ENCODE peak calls at places on chromosomes 2 and 18, in seven cellular contexts. One of them, this sample, is unnamed.

GRCh38 chr18:69885841-69886531 is 61.7 kb downstream of the CD226 start:
- DNase-seq in MCF 10A: no peak
- DNase-seq in CD4-positive, alpha-beta T cell: no peak
- DNase-seq in endothelial cell: no peak
- DNase-seq in cardiac muscle cell: no peak
- DNase-seq in neural progenitor cell: no peak
- DNase-seq in coronary artery: no peak
- DNase-seq in this sample: no peak

GRCh38 chr18:48356909-48357631 is 52.1 kb downstream of the ZBTB7C start:
- DNase-seq in neural progenitor cell: no peak
- DNase-seq in coronary artery: peak; percentile 56
- DNase-seq in endothelial cell: no peak
- DNase-seq in CD4-positive, alpha-beta T cell: no peak
- DNase-seq in cardiac muscle cell: no peak
- DNase-seq in MCF 10A: no peak
- DNase-seq in this sample: peak; percentile 32

GRCh38 chr2:226440119-226440917 is 359.3 kb downstream of the IRS1 start:
- DNase-seq in CD4-positive, alpha-beta T cell: no peak
- DNase-seq in cardiac muscle cell: peak; percentile 47
- DNase-seq in neural progenitor cell: no peak
- DNase-seq in endothelial cell: no peak
- DNase-seq in coronary artery: no peak
- DNase-seq in MCF 10A: peak; percentile 24
- DNase-seq in this sample: no peak

GRCh38 chr2:173239644-173240043 is 115.0 kb upstream of the CDCA7 start:
- DNase-seq in neural progenitor cell: no peak
- DNase-seq in coronary artery: no peak
- DNase-seq in CD4-positive, alpha-beta T cell: no peak
- DNase-seq in endothelial cell: no peak
- DNase-seq in cardiac muscle cell: no peak
- DNase-seq in MCF 10A: no peak
- DNase-seq in this sample: no peak

GRCh38 chr2:179297922-179298321 is 33.3 kb upstream of the SESTD1 start:
- DNase-seq in CD4-positive, alpha-beta T cell: no peak
- DNase-seq in cardiac muscle cell: no peak
- DNase-seq in MCF 10A: peak; percentile 24
- DNase-seq in endothelial cell: no peak
- DNase-seq in coronary artery: no peak
- DNase-seq in neural progenitor cell: no peak
- DNase-seq in this sample: no peak

GRCh38 chr2:27885246-27885645 is 4.9 kb downstream of the RBKS start:
- DNase-seq in neural progenitor cell: no peak
- DNase-seq in MCF 10A: no peak
- DNase-seq in endothelial cell: no peak
- DNase-seq in cardiac muscle cell: peak; percentile 9
- DNase-seq in coronary artery: no peak
- DNase-seq in CD4-positive, alpha-beta T cell: no peak
- DNase-seq in this sample: no peak

GRCh38 chr2:232891621-232892071 is 21.6 kb downstream of the SNORC start:
- DNase-seq in CD4-positive, alpha-beta T cell: no peak
- DNase-seq in neural progenitor cell: no peak
- DNase-seq in cardiac muscle cell: peak; percentile 74
- DNase-seq in MCF 10A: peak; percentile 73
- DNase-seq in coronary artery: peak; percentile 36
- DNase-seq in endothelial cell: no peak
- DNase-seq in this sample: no peak

GRCh38 chr18:43970656-43971055 is 693.4 kb upstream of the SYT4 start:
- DNase-seq in MCF 10A: peak; percentile 13
- DNase-seq in neural progenitor cell: no peak
- DNase-seq in cardiac muscle cell: no peak
- DNase-seq in CD4-positive, alpha-beta T cell: no peak
- DNase-seq in endothelial cell: no peak
- DNase-seq in coronary artery: no peak
- DNase-seq in this sample: no peak

GRCh38 chr2:67165141-67165990 is 231.8 kb upstream of the ETAA1 start:
- DNase-seq in coronary artery: no peak
- DNase-seq in endothelial cell: no peak
- DNase-seq in MCF 10A: no peak
- DNase-seq in neural progenitor cell: no peak
- DNase-seq in CD4-positive, alpha-beta T cell: no peak
- DNase-seq in cardiac muscle cell: no peak
- DNase-seq in this sample: no peak

GRCh38 chr2:37119182-37119581 is 34.9 kb downstream of the GPATCH11 start:
- DNase-seq in MCF 10A: no peak
- DNase-seq in endothelial cell: no peak
- DNase-seq in cardiac muscle cell: no peak
- DNase-seq in CD4-positive, alpha-beta T cell: no peak
- DNase-seq in neural progenitor cell: no peak
- DNase-seq in coronary artery: no peak
- DNase-seq in this sample: no peak

GRCh38 chr2:240296611-240297552 is 138.6 kb upstream of the GPC1 start:
- DNase-seq in neural progenitor cell: no peak
- DNase-seq in endothelial cell: no peak
- DNase-seq in MCF 10A: no peak
- DNase-seq in CD4-positive, alpha-beta T cell: no peak
- DNase-seq in coronary artery: no peak
- DNase-seq in cardiac muscle cell: no peak
- DNase-seq in this sample: peak; percentile 28

GRCh38 chr2:10477443-10478297 is 29.5 kb upstream of the ODC1 start:
- DNase-seq in coronary artery: no peak
- DNase-seq in CD4-positive, alpha-beta T cell: no peak
- DNase-seq in cardiac muscle cell: no peak
- DNase-seq in MCF 10A: no peak
- DNase-seq in endothelial cell: no peak
- DNase-seq in neural progenitor cell: peak; percentile 30
- DNase-seq in this sample: no peak

GRCh38 chr2:67037655-67038054 is 359.5 kb upstream of the ETAA1 start:
- DNase-seq in neural progenitor cell: no peak
- DNase-seq in endothelial cell: no peak
- DNase-seq in cardiac muscle cell: no peak
- DNase-seq in CD4-positive, alpha-beta T cell: no peak
- DNase-seq in coronary artery: no peak
- DNase-seq in MCF 10A: no peak
- DNase-seq in this sample: no peak

GRCh38 chr2:223487447-223487846 is 114.7 kb downstream of the SCG2 start:
- DNase-seq in coronary artery: no peak
- DNase-seq in MCF 10A: no peak
- DNase-seq in neural progenitor cell: no peak
- DNase-seq in cardiac muscle cell: no peak
- DNase-seq in CD4-positive, alpha-beta T cell: no peak
- DNase-seq in endothelial cell: no peak
- DNase-seq in this sample: no peak

GRCh38 chr18:35289293-35290069 is 548 bp downstream of the ZSCAN30 start:
- DNase-seq in CD4-positive, alpha-beta T cell: peak; percentile 23
- DNase-seq in MCF 10A: peak; percentile 0
- DNase-seq in coronary artery: no peak
- DNase-seq in neural progenitor cell: peak; percentile 8
- DNase-seq in cardiac muscle cell: peak; percentile 20
- DNase-seq in endothelial cell: no peak
- DNase-seq in this sample: peak; percentile 31
- TF ChIP-seq CTCF in CD4-positive, alpha-beta T cell: no peak
- TF ChIP-seq CTCF in MCF 10A: no peak
- TF ChIP-seq CTCF in coronary artery: no peak
- TF ChIP-seq CTCF in neural progenitor cell: no peak
- TF ChIP-seq CTCF in cardiac muscle cell: no peak
- TF ChIP-seq CTCF in endothelial cell: no peak
- TF ChIP-seq CTCF in this sample: no peak

DNA sequence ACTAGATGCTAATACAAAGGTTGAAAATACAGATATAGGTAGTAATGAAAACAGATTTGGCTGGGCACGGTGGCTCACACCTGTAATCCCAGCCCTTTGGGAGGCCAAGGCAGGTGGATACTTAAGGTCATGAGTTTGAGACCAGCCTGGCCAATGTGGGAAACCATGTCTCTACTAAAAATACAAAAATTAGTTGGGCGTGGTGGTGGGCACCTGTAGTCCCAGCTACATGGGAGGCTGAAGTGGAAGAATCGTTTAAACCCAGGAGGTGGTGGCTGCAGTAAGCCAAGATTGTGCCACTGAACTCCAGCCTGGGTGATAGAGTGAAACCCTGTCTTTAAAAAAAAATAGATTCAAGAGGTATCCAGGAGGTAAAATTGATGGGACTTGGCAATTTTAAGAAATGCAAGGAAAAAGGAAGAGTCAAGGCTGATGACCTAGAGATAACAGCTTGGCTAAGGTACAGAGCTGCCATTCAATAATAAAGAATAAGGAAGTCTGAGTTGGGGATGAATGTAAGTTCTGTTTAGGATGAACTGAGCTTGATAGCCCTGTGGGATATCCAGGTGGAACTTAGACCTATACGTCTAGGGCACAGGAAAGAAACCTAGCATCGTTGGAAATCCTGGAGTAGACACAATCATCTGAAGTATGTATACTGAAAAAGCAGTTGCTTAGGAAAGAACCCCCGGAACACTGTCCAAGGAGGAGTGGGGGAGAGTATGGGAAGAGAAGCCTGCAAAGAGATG is 9.1 kb downstream of the MAT2A start:
- DNase-seq in coronary artery: no peak
- DNase-seq in cardiac muscle cell: peak; percentile 42
- DNase-seq in MCF 10A: no peak
- DNase-seq in neural progenitor cell: no peak
- DNase-seq in endothelial cell: no peak
- DNase-seq in CD4-positive, alpha-beta T cell: no peak
- DNase-seq in this sample: no peak
- TF ChIP-seq CTCF in coronary artery: no peak
- TF ChIP-seq CTCF in cardiac muscle cell: no peak
- TF ChIP-seq CTCF in MCF 10A: no peak
- TF ChIP-seq CTCF in neural progenitor cell: no peak
- TF ChIP-seq CTCF in endothelial cell: no peak
- TF ChIP-seq CTCF in CD4-positive, alpha-beta T cell: no peak
- TF ChIP-seq CTCF in this sample: no peak

GRCh38 chr2:77102927-77103326 is 419.2 kb downstream of the LRRTM4 start:
- DNase-seq in neural progenitor cell: no peak
- DNase-seq in coronary artery: no peak
- DNase-seq in cardiac muscle cell: no peak
- DNase-seq in CD4-positive, alpha-beta T cell: no peak
- DNase-seq in MCF 10A: no peak
- DNase-seq in endothelial cell: no peak
- DNase-seq in this sample: no peak

GRCh38 chr2:77105008-77105407 is 417.2 kb downstream of the LRRTM4 start:
- DNase-seq in endothelial cell: no peak
- DNase-seq in cardiac muscle cell: no peak
- DNase-seq in MCF 10A: no peak
- DNase-seq in neural progenitor cell: no peak
- DNase-seq in CD4-positive, alpha-beta T cell: no peak
- DNase-seq in coronary artery: no peak
- DNase-seq in this sample: no peak

GRCh38 chr2:77101796-77102452 is 420.3 kb downstream of the LRRTM4 start:
- DNase-seq in neural progenitor cell: no peak
- DNase-seq in cardiac muscle cell: no peak
- DNase-seq in CD4-positive, alpha-beta T cell: no peak
- DNase-seq in coronary artery: no peak
- DNase-seq in MCF 10A: no peak
- DNase-seq in endothelial cell: peak; percentile 20
- DNase-seq in this sample: peak; percentile 36

GRCh38 chr2:77108915-77109314 is 413.3 kb downstream of the LRRTM4 start:
- DNase-seq in MCF 10A: no peak
- DNase-seq in CD4-positive, alpha-beta T cell: no peak
- DNase-seq in cardiac muscle cell: no peak
- DNase-seq in neural progenitor cell: no peak
- DNase-seq in endothelial cell: no peak
- DNase-seq in coronary artery: no peak
- DNase-seq in this sample: no peak

DNA sequence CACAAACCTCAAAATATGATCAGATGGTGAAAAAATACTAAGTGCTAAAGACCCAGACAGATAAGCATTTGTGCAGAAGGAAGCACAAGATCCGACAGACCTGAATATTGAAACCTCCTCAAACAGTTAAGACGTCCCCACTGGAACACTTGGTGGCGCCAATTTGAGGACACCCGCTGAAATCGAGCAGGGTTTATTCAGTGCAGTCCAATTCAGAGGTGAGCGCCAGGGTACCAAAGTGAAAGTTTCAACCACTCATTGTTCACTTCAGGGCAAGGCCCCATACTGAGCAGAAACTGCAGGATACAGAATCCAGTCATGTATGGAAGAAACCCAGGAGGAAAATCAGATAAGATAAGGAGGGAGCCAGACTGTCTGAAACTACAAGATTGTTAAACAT is 417.6 kb downstream of the LRRTM4 start:
- DNase-seq in neural progenitor cell: peak; percentile 26
- DNase-seq in cardiac muscle cell: no peak
- DNase-seq in endothelial cell: no peak
- DNase-seq in CD4-positive, alpha-beta T cell: no peak
- DNase-seq in MCF 10A: no peak
- DNase-seq in coronary artery: no peak
- DNase-seq in this sample: peak; percentile 39
- TF ChIP-seq CTCF in neural progenitor cell: no peak
- TF ChIP-seq CTCF in cardiac muscle cell: no peak
- TF ChIP-seq CTCF in endothelial cell: no peak
- TF ChIP-seq CTCF in CD4-positive, alpha-beta T cell: no peak
- TF ChIP-seq CTCF in MCF 10A: no peak
- TF ChIP-seq CTCF in coronary artery: no peak
- TF ChIP-seq CTCF in this sample: peak; percentile 47

DNA sequence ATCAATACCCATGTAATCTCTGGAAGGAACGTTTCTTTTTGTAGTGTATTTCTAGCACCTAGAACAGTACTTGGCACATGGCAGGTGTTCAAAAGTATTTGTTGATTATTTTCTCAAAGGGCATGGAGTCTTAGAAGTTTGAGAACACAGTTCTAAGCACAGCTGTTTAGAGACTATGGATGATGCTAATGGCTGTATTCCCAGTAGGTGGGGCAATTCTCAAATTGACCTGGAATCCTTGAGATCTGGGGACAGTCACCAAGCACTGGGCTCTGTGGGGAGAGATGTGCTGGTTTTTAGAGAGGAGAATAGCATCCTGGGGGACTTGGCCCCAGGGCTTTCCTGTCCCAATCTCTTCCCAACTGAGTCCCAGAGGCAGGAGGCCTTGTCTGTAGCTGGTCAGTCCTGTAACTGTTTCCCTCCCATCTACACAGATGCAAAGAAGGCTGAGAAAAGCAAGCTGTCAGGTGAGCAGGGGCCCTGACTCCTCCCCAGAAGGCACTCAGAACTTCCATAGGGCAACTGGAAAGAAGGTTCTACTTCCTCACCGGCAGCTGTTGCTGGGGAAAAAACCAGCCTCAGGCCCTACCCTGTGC is 17.5 kb upstream of the IL36G start:
- DNase-seq in cardiac muscle cell: no peak
- DNase-seq in neural progenitor cell: no peak
- DNase-seq in CD4-positive, alpha-beta T cell: no peak
- DNase-seq in endothelial cell: no peak
- DNase-seq in coronary artery: no peak
- DNase-seq in MCF 10A: no peak
- DNase-seq in this sample: peak; percentile 32
- TF ChIP-seq CTCF in cardiac muscle cell: no peak
- TF ChIP-seq CTCF in neural progenitor cell: peak; percentile 30
- TF ChIP-seq CTCF in CD4-positive, alpha-beta T cell: no peak
- TF ChIP-seq CTCF in endothelial cell: no peak
- TF ChIP-seq CTCF in coronary artery: no peak
- TF ChIP-seq CTCF in MCF 10A: no peak
- TF ChIP-seq CTCF in this sample: peak; percentile 52

GRCh38 chr2:65742977-65743376 is 310.6 kb upstream of the SPRED2 start:
- DNase-seq in endothelial cell: no peak
- DNase-seq in cardiac muscle cell: no peak
- DNase-seq in coronary artery: no peak
- DNase-seq in neural progenitor cell: no peak
- DNase-seq in MCF 10A: no peak
- DNase-seq in CD4-positive, alpha-beta T cell: no peak
- DNase-seq in this sample: no peak

GRCh38 chr2:65737452-65738011 is 305.1 kb upstream of the SPRED2 start:
- DNase-seq in MCF 10A: no peak
- DNase-seq in CD4-positive, alpha-beta T cell: no peak
- DNase-seq in neural progenitor cell: no peak
- DNase-seq in endothelial cell: no peak
- DNase-seq in coronary artery: no peak
- DNase-seq in cardiac muscle cell: no peak
- DNase-seq in this sample: no peak
- TF ChIP-seq CTCF in MCF 10A: no peak
- TF ChIP-seq CTCF in CD4-positive, alpha-beta T cell: no peak
- TF ChIP-seq CTCF in neural progenitor cell: no peak
- TF ChIP-seq CTCF in endothelial cell: no peak
- TF ChIP-seq CTCF in coronary artery: no peak
- TF ChIP-seq CTCF in cardiac muscle cell: no peak
- TF ChIP-seq CTCF in this sample: no peak